ENCODE peak calls at places on chromosomes 3 and 15, in four cellular contexts. One of them, this sample, is unnamed. For H3K27me3, the result is how much of the 10 kb centered on the place peaks cover.

GRCh38 chr3:126971891-126972351 is 11.0 kb upstream of the PLXNA1 start:
- DNase-seq in hepatocyte: no peak
- DNase-seq in left lung: peak
- DNase-seq in DND-41: no peak
- DNase-seq in this sample: no peak

GRCh38 chr15:27707216-27707710 is 391.9 kb downstream of the OCA2 start:
- DNase-seq in left lung: no peak
- DNase-seq in DND-41: no peak
- DNase-seq in hepatocyte: no peak
- DNase-seq in this sample: no peak

GRCh38 chr3:196989721-196990262 is 21.2 kb upstream of the PIGZ start:
- DNase-seq in DND-41: no peak
- DNase-seq in left lung: no peak
- DNase-seq in hepatocyte: no peak
- DNase-seq in this sample: no peak

GRCh38 chr15:68210409-68210756 is 5.3 kb upstream of the CALML4 start:
- DNase-seq in hepatocyte: peak
- DNase-seq in left lung: no peak
- DNase-seq in DND-41: no peak
- DNase-seq in this sample: no peak

GRCh38 chr3:197368330-197368729 is 69.9 kb upstream of the DLG1 start:
- DNase-seq in hepatocyte: no peak
- DNase-seq in DND-41: no peak
- DNase-seq in left lung: no peak
- DNase-seq in this sample: no peak

GRCh38 chr3:125331243-125331642 is 43.9 kb downstream of the ZNF148 start:
- DNase-seq in DND-41: no peak
- DNase-seq in left lung: no peak
- DNase-seq in hepatocyte: no peak
- DNase-seq in this sample: no peak

GRCh38 chr15:35728176-35728938 is 182.4 kb upstream of the DPH6 start:
- DNase-seq in DND-41: no peak
- DNase-seq in hepatocyte: no peak
- DNase-seq in left lung: no peak
- DNase-seq in this sample: no peak

GRCh38 chr15:44414001-44414400 is 13.4 kb upstream of the CTDSPL2 start:
- DNase-seq in hepatocyte: no peak
- DNase-seq in DND-41: no peak
- DNase-seq in left lung: no peak
- DNase-seq in this sample: no peak

GRCh38 chr3:11235385-11235784 is 36.8 kb upstream of the ATG7 start:
- DNase-seq in left lung: no peak
- DNase-seq in DND-41: no peak
- DNase-seq in hepatocyte: no peak
- DNase-seq in this sample: no peak

DNA sequence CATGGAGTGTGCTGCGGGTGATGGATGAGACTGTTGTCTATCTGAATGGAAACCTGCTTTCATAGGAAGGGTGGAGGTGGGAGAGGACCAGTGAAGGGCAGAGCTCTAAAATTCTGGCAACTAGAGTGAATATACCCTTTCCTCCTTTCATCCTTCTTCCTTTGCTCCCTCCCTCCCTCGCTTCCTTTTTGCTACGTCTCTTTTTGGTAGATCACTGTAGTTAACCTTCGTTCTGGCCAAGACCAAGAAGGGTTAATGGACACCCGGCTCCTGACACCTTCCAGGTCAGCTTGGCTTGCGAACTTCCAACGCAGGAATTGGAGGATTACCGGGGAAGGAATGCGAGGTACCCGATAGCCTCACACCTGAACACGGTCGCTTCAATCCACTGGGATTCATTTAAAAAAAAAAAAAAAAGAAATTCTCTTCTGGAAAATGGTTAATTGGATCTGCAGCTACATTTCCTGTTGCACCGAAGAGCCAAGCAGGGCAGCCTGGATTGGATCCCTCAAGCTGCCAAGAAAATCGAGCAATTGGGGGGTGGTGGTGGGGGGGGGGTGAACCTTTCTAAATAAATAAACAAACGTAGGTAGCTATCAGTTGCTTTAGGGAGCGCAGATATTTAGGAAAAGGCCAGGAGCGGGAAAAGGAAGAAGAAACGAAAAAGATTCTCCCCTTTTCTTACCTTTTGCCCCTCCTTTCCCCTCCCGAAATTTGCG is 9.6 kb upstream of the NR2F2 start:
- DNase-seq in left lung: no peak
- DNase-seq in DND-41: no peak
- DNase-seq in hepatocyte: no peak
- DNase-seq in this sample: no peak
- H3K27me3 ChIP-seq in left lung: under half
- H3K27me3 ChIP-seq in DND-41: under half
- H3K27me3 ChIP-seq in hepatocyte: under half
- H3K27me3 ChIP-seq in this sample: under half

GRCh38 chr15:79086814-79087213 is 3.8 kb downstream of the RASGRF1 start:
- DNase-seq in left lung: no peak
- DNase-seq in DND-41: no peak
- DNase-seq in hepatocyte: no peak
- DNase-seq in this sample: no peak

GRCh38 chr15:79088426-79089205 is 2.0 kb downstream of the RASGRF1 start:
- DNase-seq in hepatocyte: no peak
- DNase-seq in left lung: no peak
- DNase-seq in DND-41: peak
- DNase-seq in this sample: no peak

GRCh38 chr15:79083154-79083553 is 7.4 kb downstream of the RASGRF1 start:
- DNase-seq in left lung: no peak
- DNase-seq in DND-41: no peak
- DNase-seq in hepatocyte: no peak
- DNase-seq in this sample: no peak

GRCh38 chr15:79082363-79083070 is 8.1 kb downstream of the RASGRF1 start:
- DNase-seq in left lung: no peak
- DNase-seq in hepatocyte: no peak
- DNase-seq in DND-41: no peak
- DNase-seq in this sample: no peak

DNA sequence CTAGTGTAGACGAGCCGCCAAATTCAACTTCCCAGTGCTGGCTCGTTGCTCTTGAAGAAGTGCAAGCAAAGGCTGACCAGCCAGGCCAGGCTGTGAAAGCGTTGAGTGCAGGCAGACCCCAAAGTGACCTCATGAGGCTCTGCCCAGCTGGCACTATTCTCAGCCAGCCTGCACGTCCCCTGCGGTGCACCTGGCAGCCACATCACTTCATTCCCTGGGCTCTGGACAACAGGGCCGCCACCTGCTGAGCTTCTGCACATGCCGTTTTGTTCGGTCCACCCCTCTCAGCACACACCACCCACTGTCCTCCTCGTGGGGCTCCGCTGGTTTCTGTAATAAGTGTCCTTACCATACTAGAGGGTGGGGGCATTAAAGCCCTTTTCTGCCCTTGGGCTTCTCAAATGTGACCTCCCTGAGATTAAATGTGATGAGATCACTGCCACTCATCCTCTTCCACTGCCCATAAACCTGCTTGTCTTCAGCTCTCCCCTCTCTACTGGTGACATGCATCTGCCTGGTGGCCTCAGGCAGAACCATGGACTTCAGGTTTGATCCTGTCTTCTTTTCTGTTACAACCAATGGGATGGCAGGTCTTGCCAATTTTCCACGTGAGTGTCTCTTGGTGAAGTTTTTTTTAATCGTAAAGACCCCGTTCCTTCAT is 6.1 kb downstream of the RASGRF1 start:
- DNase-seq in DND-41: no peak
- DNase-seq in hepatocyte: no peak
- DNase-seq in left lung: no peak
- DNase-seq in this sample: no peak
- H3K27me3 ChIP-seq in DND-41: under half
- H3K27me3 ChIP-seq in hepatocyte: half or more
- H3K27me3 ChIP-seq in left lung: under half
- H3K27me3 ChIP-seq in this sample: under half

GRCh38 chr3:37712387-37712786 is 149.3 kb upstream of the CTDSPL start:
- DNase-seq in hepatocyte: no peak
- DNase-seq in DND-41: no peak
- DNase-seq in left lung: no peak
- DNase-seq in this sample: no peak

GRCh38 chr3:37715358-37715757 is 146.3 kb upstream of the CTDSPL start:
- DNase-seq in DND-41: no peak
- DNase-seq in hepatocyte: no peak
- DNase-seq in left lung: no peak
- DNase-seq in this sample: no peak

GRCh38 chr3:37713820-37714204 is 147.9 kb upstream of the CTDSPL start:
- DNase-seq in DND-41: no peak
- DNase-seq in hepatocyte: no peak
- DNase-seq in left lung: no peak
- DNase-seq in this sample: no peak

GRCh38 chr3:37711721-37712120 is 150.0 kb upstream of the CTDSPL start:
- DNase-seq in hepatocyte: no peak
- DNase-seq in left lung: no peak
- DNase-seq in DND-41: no peak
- DNase-seq in this sample: no peak

DNA sequence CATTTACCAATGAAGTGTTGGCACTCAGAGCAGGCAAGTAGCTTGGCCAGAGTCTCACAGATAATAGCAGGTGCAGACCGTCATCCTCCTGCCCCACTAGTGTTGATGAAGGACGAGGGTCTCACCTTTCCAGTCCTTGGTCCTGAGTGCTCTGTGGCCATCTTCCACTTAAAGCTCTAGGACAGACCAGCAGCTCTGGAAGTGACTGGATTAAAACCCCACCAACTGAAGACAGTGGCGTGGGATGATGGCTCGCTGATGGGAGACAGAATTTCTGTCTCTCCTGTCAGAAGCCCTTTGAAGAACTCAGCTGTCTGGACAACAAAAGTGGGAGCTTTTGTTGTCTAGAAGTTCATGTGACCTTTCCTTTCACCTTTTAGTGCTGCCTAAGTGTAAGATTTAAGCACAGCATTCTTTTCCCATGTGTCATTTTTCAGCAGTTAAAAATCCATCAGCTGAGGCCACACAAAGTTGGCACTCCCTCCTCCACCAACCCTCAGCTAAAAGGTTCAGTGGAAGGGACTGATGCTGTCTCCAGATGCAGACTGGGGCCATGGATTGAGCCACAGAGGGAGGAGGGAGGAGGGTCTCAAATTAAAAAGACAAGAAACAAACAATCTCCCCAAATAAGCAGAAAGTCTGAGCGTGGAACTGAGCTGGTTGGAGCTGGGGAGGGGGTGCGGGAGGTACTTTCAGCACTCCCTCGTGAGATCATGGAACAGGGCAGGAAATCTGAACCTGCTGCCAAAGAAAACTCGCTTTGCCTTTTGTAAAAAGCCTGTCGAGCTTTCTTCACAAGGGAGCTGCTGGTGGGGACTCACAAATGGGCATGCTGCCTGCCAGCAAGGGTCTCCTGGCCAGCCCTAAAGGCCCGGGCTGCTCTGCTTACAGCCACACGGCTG is 148.5 kb upstream of the CTDSPL start:
- DNase-seq in hepatocyte: no peak
- DNase-seq in DND-41: no peak
- DNase-seq in left lung: no peak
- DNase-seq in this sample: no peak
- H3K27me3 ChIP-seq in hepatocyte: under half
- H3K27me3 ChIP-seq in DND-41: under half
- H3K27me3 ChIP-seq in left lung: under half
- H3K27me3 ChIP-seq in this sample: under half

DNA sequence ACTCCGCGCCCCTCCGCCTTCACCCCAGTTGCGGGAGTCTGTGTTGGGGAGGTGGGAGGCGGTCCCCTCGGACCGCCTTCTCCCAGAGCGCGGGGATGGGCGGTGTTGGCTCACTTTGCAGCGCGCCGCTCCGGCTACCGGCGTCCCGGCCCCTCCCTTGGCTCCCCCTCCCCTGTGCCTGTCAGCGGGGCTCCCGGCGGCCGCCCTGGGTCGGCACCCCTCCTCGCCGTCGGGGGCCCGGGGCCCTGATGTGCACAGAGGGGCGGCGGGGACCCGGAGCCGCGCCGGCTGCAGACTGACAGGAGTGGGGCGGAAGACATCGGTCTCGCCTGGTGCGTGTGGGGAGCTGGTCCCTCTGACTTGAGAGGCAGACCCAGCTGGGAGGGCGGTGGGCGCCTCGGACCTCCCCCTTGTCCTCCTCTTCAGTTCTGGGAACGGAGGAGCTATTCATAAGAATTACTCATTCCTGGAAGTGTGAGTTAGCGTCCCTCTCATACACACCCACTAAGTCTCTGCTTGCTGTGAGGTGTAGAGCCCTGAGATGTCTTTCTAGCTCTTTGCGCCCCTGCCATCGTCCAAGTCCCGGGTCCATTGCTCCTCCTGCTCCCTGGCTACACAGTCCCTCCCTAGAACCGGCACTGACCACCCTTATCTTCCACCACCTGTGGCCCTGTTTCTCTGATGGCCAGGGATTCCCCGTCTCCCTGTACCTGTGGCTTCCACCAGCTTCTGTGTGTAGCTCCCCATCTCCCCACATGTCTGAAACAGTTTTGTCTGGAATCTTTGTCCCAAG is 42.3 kb upstream of the ROPN1 start:
- DNase-seq in hepatocyte: peak
- DNase-seq in left lung: peak
- DNase-seq in DND-41: no peak
- DNase-seq in this sample: peak
- H3K27me3 ChIP-seq in hepatocyte: under half
- H3K27me3 ChIP-seq in left lung: under half
- H3K27me3 ChIP-seq in DND-41: under half
- H3K27me3 ChIP-seq in this sample: under half